ENCODE peak calls at places on chromosomes 7 and 10, in eight cellular contexts. One of them, this sample, is unnamed.

GRCh38 chr7:156626220-156626895 is 14.2 kb upstream of the RNF32 start:
- DNase-seq in GM12892: no peak
- DNase-seq in suprapubic skin: no peak
- DNase-seq in HCT116: no peak
- DNase-seq in spleen: no peak
- DNase-seq in sigmoid colon: no peak
- DNase-seq in breast epithelium: no peak
- DNase-seq in transverse colon: no peak
- DNase-seq in this sample: no peak

GRCh38 chr10:27658788-27659187 is 86.8 kb downstream of the MKX start:
- DNase-seq in GM12892: no peak
- DNase-seq in suprapubic skin: no peak
- DNase-seq in HCT116: peak; percentile 36
- DNase-seq in spleen: no peak
- DNase-seq in sigmoid colon: no peak
- DNase-seq in breast epithelium: no peak
- DNase-seq in transverse colon: no peak
- DNase-seq in this sample: no peak

GRCh38 chr10:92590623-92591549 is 2.0 kb upstream of the KIF11 start:
- DNase-seq in GM12892: no peak
- DNase-seq in suprapubic skin: no peak
- DNase-seq in HCT116: peak; percentile 75
- DNase-seq in spleen: peak; percentile 83
- DNase-seq in sigmoid colon: no peak
- DNase-seq in breast epithelium: no peak
- DNase-seq in transverse colon: peak; percentile 38
- DNase-seq in this sample: peak; percentile 23

GRCh38 chr10:100022403-100022802 is 12.7 kb upstream of the DNMBP start:
- DNase-seq in GM12892: no peak
- DNase-seq in suprapubic skin: no peak
- DNase-seq in HCT116: no peak
- DNase-seq in spleen: no peak
- DNase-seq in sigmoid colon: no peak
- DNase-seq in breast epithelium: no peak
- DNase-seq in transverse colon: no peak
- DNase-seq in this sample: no peak

GRCh38 chr7:36154255-36155212 is 1.5 kb downstream of the EEPD1 start:
- DNase-seq in GM12892: no peak
- DNase-seq in suprapubic skin: no peak
- DNase-seq in HCT116: no peak
- DNase-seq in spleen: peak; percentile 86
- DNase-seq in sigmoid colon: peak; percentile 75
- DNase-seq in breast epithelium: no peak
- DNase-seq in transverse colon: no peak
- DNase-seq in this sample: no peak

GRCh38 chr10:48302515-48303476 is 3.7 kb upstream of the MAPK8 start:
- DNase-seq in GM12892: no peak
- DNase-seq in suprapubic skin: no peak
- DNase-seq in HCT116: no peak
- DNase-seq in spleen: no peak
- DNase-seq in sigmoid colon: no peak
- DNase-seq in breast epithelium: no peak
- DNase-seq in transverse colon: no peak
- DNase-seq in this sample: no peak

GRCh38 chr10:47025540-47026300 is 114.5 kb downstream of the PTPN20 start:
- DNase-seq in GM12892: no peak
- DNase-seq in suprapubic skin: peak; percentile 76
- DNase-seq in HCT116: no peak
- DNase-seq in spleen: peak; percentile 67
- DNase-seq in sigmoid colon: peak; percentile 71
- DNase-seq in breast epithelium: no peak
- DNase-seq in transverse colon: no peak
- DNase-seq in this sample: no peak

GRCh38 chr10:64394744-64395143 is 873.5 kb downstream of the REEP3 start:
- DNase-seq in GM12892: no peak
- DNase-seq in suprapubic skin: no peak
- DNase-seq in HCT116: no peak
- DNase-seq in spleen: no peak
- DNase-seq in sigmoid colon: no peak
- DNase-seq in breast epithelium: no peak
- DNase-seq in transverse colon: no peak
- DNase-seq in this sample: no peak

GRCh38 chr7:87370660-87371180 is 25.3 kb downstream of the CROT start:
- DNase-seq in GM12892: no peak
- DNase-seq in suprapubic skin: no peak
- DNase-seq in HCT116: no peak
- DNase-seq in spleen: no peak
- DNase-seq in sigmoid colon: no peak
- DNase-seq in breast epithelium: no peak
- DNase-seq in transverse colon: no peak
- DNase-seq in this sample: no peak

GRCh38 chr10:22597142-22597541 is 117.2 kb downstream of the PIP4K2A start:
- DNase-seq in GM12892: no peak
- DNase-seq in suprapubic skin: no peak
- DNase-seq in HCT116: no peak
- DNase-seq in spleen: peak; percentile 84
- DNase-seq in sigmoid colon: no peak
- DNase-seq in breast epithelium: no peak
- DNase-seq in transverse colon: peak; percentile 19
- DNase-seq in this sample: no peak

GRCh38 chr10:106904209-106904608 is 260.3 kb downstream of the SORCS1 start:
- DNase-seq in GM12892: no peak
- DNase-seq in suprapubic skin: no peak
- DNase-seq in HCT116: no peak
- DNase-seq in spleen: no peak
- DNase-seq in sigmoid colon: no peak
- DNase-seq in breast epithelium: no peak
- DNase-seq in transverse colon: no peak
- DNase-seq in this sample: no peak

GRCh38 chr10:29784175-29784773 is 149.5 kb upstream of the SVIL start:
- DNase-seq in GM12892: no peak
- DNase-seq in suprapubic skin: peak; percentile 80
- DNase-seq in HCT116: peak; percentile 73
- DNase-seq in spleen: no peak
- DNase-seq in sigmoid colon: peak; percentile 92
- DNase-seq in breast epithelium: peak; percentile 68
- DNase-seq in transverse colon: peak; percentile 39
- DNase-seq in this sample: peak; percentile 74

GRCh38 chr7:148708026-148708685 is 9.5 kb downstream of the CUL1 start:
- DNase-seq in GM12892: no peak
- DNase-seq in suprapubic skin: no peak
- DNase-seq in HCT116: no peak
- DNase-seq in spleen: no peak
- DNase-seq in sigmoid colon: no peak
- DNase-seq in breast epithelium: no peak
- DNase-seq in transverse colon: no peak
- DNase-seq in this sample: no peak

GRCh38 chr10:18271481-18271880 is 131.3 kb downstream of the CACNB2 start:
- DNase-seq in GM12892: no peak
- DNase-seq in suprapubic skin: no peak
- DNase-seq in HCT116: no peak
- DNase-seq in spleen: no peak
- DNase-seq in sigmoid colon: no peak
- DNase-seq in breast epithelium: no peak
- DNase-seq in transverse colon: no peak
- DNase-seq in this sample: no peak

GRCh38 chr10:100912013-100912608 is 652 bp upstream of the SLF2 start:
- DNase-seq in GM12892: no peak
- DNase-seq in suprapubic skin: no peak
- DNase-seq in HCT116: no peak
- DNase-seq in spleen: no peak
- DNase-seq in sigmoid colon: no peak
- DNase-seq in breast epithelium: no peak
- DNase-seq in transverse colon: no peak
- DNase-seq in this sample: no peak

GRCh38 chr7:130854481-130854880 is 120.5 kb upstream of the KLF14 start:
- DNase-seq in GM12892: no peak
- DNase-seq in suprapubic skin: no peak
- DNase-seq in HCT116: no peak
- DNase-seq in spleen: no peak
- DNase-seq in sigmoid colon: no peak
- DNase-seq in breast epithelium: no peak
- DNase-seq in transverse colon: no peak
- DNase-seq in this sample: no peak

GRCh38 chr7:65475734-65476319 is 102.2 kb downstream of the ZNF92 start:
- DNase-seq in GM12892: peak; percentile 11
- DNase-seq in suprapubic skin: no peak
- DNase-seq in HCT116: no peak
- DNase-seq in spleen: peak; percentile 88
- DNase-seq in sigmoid colon: no peak
- DNase-seq in breast epithelium: peak; percentile 62
- DNase-seq in transverse colon: peak; percentile 23
- DNase-seq in this sample: no peak

GRCh38 chr10:80200687-80201086 is 4.7 kb downstream of the ANXA11 start:
- DNase-seq in GM12892: no peak
- DNase-seq in suprapubic skin: no peak
- DNase-seq in HCT116: no peak
- DNase-seq in spleen: no peak
- DNase-seq in sigmoid colon: no peak
- DNase-seq in breast epithelium: no peak
- DNase-seq in transverse colon: no peak
- DNase-seq in this sample: peak; percentile 18

GRCh38 chr10:8520382-8520781 is 465.9 kb downstream of the GATA3 start:
- DNase-seq in GM12892: no peak
- DNase-seq in suprapubic skin: no peak
- DNase-seq in HCT116: no peak
- DNase-seq in spleen: no peak
- DNase-seq in sigmoid colon: no peak
- DNase-seq in breast epithelium: no peak
- DNase-seq in transverse colon: no peak
- DNase-seq in this sample: no peak

GRCh38 chr7:33716581-33717477 is 188.5 kb upstream of the BMPER start:
- DNase-seq in GM12892: no peak
- DNase-seq in suprapubic skin: no peak
- DNase-seq in HCT116: peak; percentile 54
- DNase-seq in spleen: no peak
- DNase-seq in sigmoid colon: no peak
- DNase-seq in breast epithelium: no peak
- DNase-seq in transverse colon: no peak
- DNase-seq in this sample: no peak

GRCh38 chr10:35789996-35790395 is 147.9 kb upstream of the FZD8 start:
- DNase-seq in GM12892: no peak
- DNase-seq in suprapubic skin: no peak
- DNase-seq in HCT116: no peak
- DNase-seq in spleen: no peak
- DNase-seq in sigmoid colon: no peak
- DNase-seq in breast epithelium: no peak
- DNase-seq in transverse colon: no peak
- DNase-seq in this sample: no peak

DNA sequence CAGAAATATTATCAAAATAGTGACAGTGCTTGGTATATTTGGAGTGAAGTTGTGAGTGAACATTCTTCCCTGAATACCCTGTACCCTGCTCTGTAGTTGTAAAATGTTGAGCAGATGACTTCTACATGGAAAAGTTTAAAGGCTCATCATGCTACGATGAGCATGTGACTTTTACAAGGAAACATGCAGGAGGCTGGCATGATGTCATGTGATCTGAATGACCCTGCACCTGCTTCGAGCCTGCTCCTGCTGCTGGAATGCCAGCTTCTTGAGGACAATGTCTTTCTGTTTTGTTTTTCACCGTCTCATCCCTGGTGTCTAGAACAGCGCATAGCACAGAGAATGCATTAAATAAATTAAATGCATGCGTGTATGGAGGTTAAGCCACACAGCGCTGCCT is 5.4 kb upstream of the INPP5A start:
- DNase-seq in GM12892: no peak
- DNase-seq in suprapubic skin: no peak
- DNase-seq in HCT116: no peak
- DNase-seq in spleen: no peak
- DNase-seq in sigmoid colon: no peak
- DNase-seq in breast epithelium: no peak
- DNase-seq in transverse colon: no peak
- DNase-seq in this sample: no peak
- TF ChIP-seq POLR2A in GM12892: no peak
- TF ChIP-seq POLR2A in suprapubic skin: no peak
- TF ChIP-seq POLR2A in HCT116: no peak
- TF ChIP-seq POLR2A in spleen: no peak
- TF ChIP-seq POLR2A in sigmoid colon: no peak
- TF ChIP-seq POLR2A in breast epithelium: no peak
- TF ChIP-seq POLR2A in transverse colon: no peak
- TF ChIP-seq POLR2A in this sample: no peak

DNA sequence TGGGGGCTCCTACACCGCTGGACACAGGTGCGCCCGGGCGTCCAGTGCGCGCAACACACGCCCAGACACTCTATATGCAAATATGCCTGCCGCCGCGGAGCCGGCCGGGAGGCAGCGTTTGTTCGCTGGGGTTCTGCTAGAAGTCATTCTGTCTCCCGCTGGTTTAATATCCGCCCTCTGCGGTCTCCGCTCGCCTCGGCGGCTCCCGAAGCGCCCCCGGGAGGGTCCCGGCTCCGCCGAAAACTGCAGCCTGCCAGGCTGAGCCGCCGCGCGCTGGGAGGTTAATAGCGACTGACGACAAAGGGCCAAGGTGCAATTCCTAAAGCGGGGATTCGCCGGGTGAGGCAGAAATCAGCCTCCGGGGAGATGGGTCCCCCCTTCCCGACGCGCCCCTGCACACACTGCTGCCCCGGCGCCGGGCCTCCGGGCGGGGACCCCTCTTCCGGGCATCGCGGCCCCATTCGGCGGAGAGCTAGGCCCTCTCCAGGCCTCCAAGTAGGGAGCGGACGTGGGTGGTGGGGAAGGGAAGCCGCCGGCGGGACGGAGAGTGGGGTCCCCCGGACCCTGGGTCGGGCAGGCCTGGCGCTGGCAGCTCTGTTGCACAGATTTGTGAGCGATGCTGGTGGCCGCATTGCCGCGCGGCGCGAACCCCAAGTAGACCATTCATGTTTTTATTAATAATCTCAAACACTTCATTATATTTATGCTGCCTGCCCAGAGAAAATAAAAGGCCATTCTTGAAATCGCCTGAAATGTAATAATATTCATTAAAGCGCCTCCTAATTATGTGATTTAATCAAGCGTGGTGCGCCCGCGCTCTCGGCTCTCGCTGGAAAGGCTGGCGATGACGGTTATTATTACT is 9.1 kb downstream of the EN2 start:
- DNase-seq in GM12892: no peak
- DNase-seq in suprapubic skin: no peak
- DNase-seq in HCT116: no peak
- DNase-seq in spleen: peak; percentile 74
- DNase-seq in sigmoid colon: no peak
- DNase-seq in breast epithelium: no peak
- DNase-seq in transverse colon: no peak
- DNase-seq in this sample: no peak
- TF ChIP-seq POLR2AphosphoS5 in GM12892: no peak
- TF ChIP-seq POLR2AphosphoS5 in suprapubic skin: no peak
- TF ChIP-seq POLR2AphosphoS5 in HCT116: no peak
- TF ChIP-seq POLR2AphosphoS5 in spleen: no peak
- TF ChIP-seq POLR2AphosphoS5 in sigmoid colon: no peak
- TF ChIP-seq POLR2AphosphoS5 in breast epithelium: no peak
- TF ChIP-seq POLR2AphosphoS5 in transverse colon: no peak
- TF ChIP-seq POLR2AphosphoS5 in this sample: no peak

GRCh38 chr7:4738711-4739527 is 36.5 kb upstream of the AP5Z1 start:
- DNase-seq in GM12892: no peak
- DNase-seq in suprapubic skin: no peak
- DNase-seq in HCT116: peak; percentile 73
- DNase-seq in spleen: no peak
- DNase-seq in sigmoid colon: peak; percentile 81
- DNase-seq in breast epithelium: no peak
- DNase-seq in transverse colon: no peak
- DNase-seq in this sample: peak; percentile 71
- TF ChIP-seq POLR2A in GM12892: no peak
- TF ChIP-seq POLR2A in suprapubic skin: no peak
- TF ChIP-seq POLR2A in HCT116: no peak
- TF ChIP-seq POLR2A in spleen: no peak
- TF ChIP-seq POLR2A in sigmoid colon: no peak
- TF ChIP-seq POLR2A in breast epithelium: no peak
- TF ChIP-seq POLR2A in transverse colon: no peak
- TF ChIP-seq POLR2A in this sample: peak; percentile 21

GRCh38 chr7:151736403-151736909 is 140.5 kb downstream of the PRKAG2 start:
- DNase-seq in GM12892: no peak
- DNase-seq in suprapubic skin: peak; percentile 90
- DNase-seq in HCT116: peak; percentile 65
- DNase-seq in spleen: no peak
- DNase-seq in sigmoid colon: peak; percentile 90
- DNase-seq in breast epithelium: peak; percentile 79
- DNase-seq in transverse colon: peak; percentile 54
- DNase-seq in this sample: no peak
- TF ChIP-seq POLR2AphosphoS5 in GM12892: no peak
- TF ChIP-seq POLR2AphosphoS5 in suprapubic skin: peak; percentile 50
- TF ChIP-seq POLR2AphosphoS5 in HCT116: peak; percentile 57
- TF ChIP-seq POLR2AphosphoS5 in spleen: peak; percentile 70
- TF ChIP-seq POLR2AphosphoS5 in sigmoid colon: peak; percentile 59
- TF ChIP-seq POLR2AphosphoS5 in breast epithelium: peak; percentile 78
- TF ChIP-seq POLR2AphosphoS5 in transverse colon: peak; percentile 59
- TF ChIP-seq POLR2AphosphoS5 in this sample: peak; percentile 27

This sample was measured in upper lobe of left lung.